ENCODE peak calls at places on chromosome 2, in five cellular contexts. U, Q, C, B and J are unnamed samples.

GRCh38 chr2:181250691-181251090 is 206.5 kb upstream of the ITGA4 start:
- DNase-seq in B (no peak), Q (no peak), U (no peak), C (no peak), J (no peak)

GRCh38 chr2:102044967-102045489 is 53.3 kb downstream of the IL1R2 start:
- DNase-seq in U (no peak), C (no peak), B (no peak), Q (no peak), J (no peak)

GRCh38 chr2:13669607-13670006 is 952.9 kb downstream of the TRIB2 start:
- DNase-seq in B (no peak), Q (no peak), U (no peak), C (no peak), J (no peak)

GRCh38 chr2:54208364-54209240 is 47.4 kb downstream of the TSPYL6 start:
- DNase-seq in B (peak), U (no peak), C (peak), Q (no peak), J (no peak)

GRCh38 chr2:144711084-144711483 is 191.2 kb upstream of the ZEB2 start:
- DNase-seq in Q (no peak), U (no peak), B (no peak), C (no peak), J (no peak)

GRCh38 chr2:26088038-26088643 is 54.3 kb downstream of the RAB10 start:
- DNase-seq in U (no peak), B (peak), C (peak), Q (no peak), J (peak)

GRCh38 chr2:9478526-9478925 is 4.2 kb downstream of the IAH1 start:
- DNase-seq in Q (no peak), B (no peak), U (no peak), C (no peak), J (no peak)

GRCh38 chr2:100786297-100786658 is 33.7 kb upstream of the NPAS2 start:
- DNase-seq in B (peak), Q (no peak), U (no peak), C (no peak), J (no peak)

GRCh38 chr2:192042126-192042525 is 152.6 kb downstream of the TMEFF2 start:
- DNase-seq in C (no peak), U (no peak), Q (no peak), B (no peak), J (no peak)

GRCh38 chr2:214410918-214411554 is at the start of gene VWC2L:
- DNase-seq in Q (no peak), U (peak), B (peak), C (peak), J (peak)

GRCh38 chr2:114919985-114920384 is 477.5 kb downstream of the DPP10 start:
- DNase-seq in C (no peak), B (no peak), U (no peak), Q (no peak), J (no peak)

GRCh38 chr2:104443137-104443536 is 410.8 kb upstream of the POU3F3 start:
- DNase-seq in B (no peak), C (no peak), Q (no peak), U (no peak), J (no peak)

GRCh38 chr2:230256735-230257332 is 31.3 kb downstream of the SP140 start:
- DNase-seq in B (no peak), Q (no peak), U (no peak), C (no peak), J (peak)

GRCh38 chr2:98872526-98872925 is 63.5 kb downstream of the CRACDL start:
- DNase-seq in Q (no peak), C (no peak), B (no peak), U (no peak), J (no peak)

GRCh38 chr2:70901235-70902066 is 34.2 kb upstream of the ATP6V1B1 start:
- DNase-seq in B (peak), U (peak), Q (no peak), C (no peak), J (peak)

GRCh38 chr2:63399171-63399570 is 189.1 kb downstream of the WDPCP start:
- DNase-seq in Q (no peak), C (no peak), U (no peak), B (no peak), J (no peak)

GRCh38 chr2:26558271-26559043 is 80.5 kb upstream of the OTOF start:
- DNase-seq in B (no peak), C (no peak), Q (no peak), U (peak), J (no peak)

GRCh38 chr2:159076233-159076632 is 107.8 kb downstream of the TANC1 start:
- DNase-seq in B (peak), Q (no peak), U (no peak), C (no peak), J (no peak)

GRCh38 chr2:187527262-187527661 is 27.0 kb downstream of the TFPI start:
- DNase-seq in B (no peak), C (peak), Q (no peak), U (no peak), J (no peak)

GRCh38 chr2:233325814-233326213 is 18.2 kb downstream of the SAG start:
- DNase-seq in C (no peak), B (no peak), Q (no peak), U (no peak), J (no peak)

GRCh38 chr2:8586397-8587051 is 95.3 kb upstream of the ID2 start:
- DNase-seq in B (no peak), Q (no peak), U (no peak), C (no peak), J (no peak)

GRCh38 chr2:99861376-99861760 is 281.0 kb downstream of the AFF3 start:
- DNase-seq in B (no peak), Q (no peak), C (no peak), U (no peak), J (peak)

GRCh38 chr2:9473985-9474360 is 378 bp upstream of the IAH1 start:
- DNase-seq in C (no peak), U (no peak), B (no peak), Q (no peak), J (peak)

GRCh38 chr2:219293736-219294201 is 14.6 kb downstream of the DNAJB2 start:
- DNase-seq in B (no peak), Q (no peak), U (no peak), C (no peak), J (peak)

DNA sequence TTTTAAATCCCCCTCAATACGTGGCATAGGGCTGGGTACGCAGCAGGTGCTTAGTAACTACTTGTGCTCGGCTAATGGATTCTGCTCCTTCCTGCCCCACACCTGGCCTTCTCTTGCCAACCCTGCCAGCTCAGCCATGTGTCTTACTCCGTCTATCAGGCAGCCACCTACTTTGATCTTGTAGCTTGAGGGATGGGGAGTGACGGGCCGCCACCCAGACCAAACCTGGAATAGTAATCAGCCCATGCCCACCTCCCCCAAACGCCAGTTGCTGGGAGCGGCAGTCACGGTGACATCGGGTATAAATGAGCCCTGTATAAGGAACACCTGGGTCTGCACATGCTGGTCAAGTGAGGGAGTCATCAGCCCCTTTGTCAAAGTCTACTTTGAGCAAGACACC is 106.8 kb upstream of the MCFD2 start:
- DNase-seq in C (no peak), B (no peak), Q (no peak), U (no peak), J (no peak)
- TF ChIP-seq CTCF in C (no peak), B (no peak), Q (no peak), U (no peak), J (no peak)

GRCh38 chr2:68744517-68744916 is 9.9 kb downstream of the ARHGAP25 start:
- DNase-seq in B (peak), Q (no peak), C (no peak), U (no peak), J (no peak)
- TF ChIP-seq CTCF in B (peak), Q (no peak), C (no peak), U (no peak), J (no peak)

GRCh38 chr2:240933048-240933965 is 27.2 kb downstream of the CROCC2 start:
- DNase-seq in C (no peak), B (no peak), Q (no peak), U (no peak), J (no peak)

GRCh38 chr2:240934701-240935100 is 28.6 kb downstream of the CROCC2 start:
- DNase-seq in B (no peak), U (no peak), C (no peak), Q (no peak), J (no peak)

GRCh38 chr2:240935101-240935876 is 29.2 kb downstream of the CROCC2 start:
- DNase-seq in Q (no peak), U (no peak), B (no peak), C (no peak), J (no peak)

GRCh38 chr2:240932724-240933047 is 26.6 kb downstream of the CROCC2 start:
- DNase-seq in Q (no peak), B (no peak), U (no peak), C (no peak), J (no peak)

GRCh38 chr2:240933966-240934700 is 28.0 kb downstream of the CROCC2 start:
- DNase-seq in B (no peak), U (no peak), Q (no peak), C (no peak), J (no peak)
- TF ChIP-seq CTCF in B (no peak), U (no peak), Q (no peak), C (no peak), J (no peak)

DNA sequence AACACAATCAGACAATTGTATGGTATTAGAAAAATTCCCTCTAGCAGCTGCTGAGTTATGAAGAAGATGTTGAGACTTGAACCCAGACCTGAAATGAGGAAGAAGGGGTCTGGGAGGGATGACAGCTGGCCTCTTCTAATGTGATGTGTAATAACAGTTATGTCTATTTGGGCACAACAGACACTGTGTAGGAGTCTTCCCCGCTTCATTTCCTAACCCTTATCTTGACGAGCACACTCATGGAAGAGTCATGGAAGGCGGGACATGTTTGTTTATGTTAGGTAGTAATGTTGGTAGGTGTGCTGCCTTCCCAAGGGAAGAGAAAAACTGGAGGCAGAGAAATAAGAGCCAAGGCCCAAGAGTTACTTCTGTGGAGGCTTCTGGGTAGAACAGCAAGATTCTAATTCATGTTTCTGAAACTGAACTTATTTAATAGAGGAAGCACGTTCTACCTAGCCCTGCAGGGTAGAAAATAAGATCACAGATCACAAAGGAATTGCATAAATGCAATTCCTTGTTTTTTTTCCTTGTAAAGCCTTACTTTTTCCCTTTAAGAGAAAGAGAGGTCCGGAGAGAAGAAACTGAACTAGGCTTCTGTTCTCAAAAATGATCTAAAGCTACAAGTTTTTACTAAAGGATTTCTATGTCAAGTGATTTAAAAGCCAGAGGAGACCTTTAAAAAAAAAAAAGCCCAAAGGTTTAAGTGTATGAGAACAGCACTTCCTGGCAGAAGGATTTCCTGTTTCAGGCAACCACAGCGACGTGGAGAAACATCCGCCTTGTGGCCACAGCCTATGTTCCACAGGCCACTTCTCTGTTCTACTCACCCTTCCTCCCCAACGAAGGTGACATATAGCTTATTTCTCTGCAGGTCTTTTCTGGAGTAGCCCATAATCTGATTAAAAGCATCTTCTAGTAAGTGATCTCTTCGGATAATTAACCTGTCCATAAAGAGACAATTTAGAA is 68.5 kb upstream of the STK17B start:
- DNase-seq in Q (no peak), B (peak), C (no peak), U (no peak), J (peak)
- TF ChIP-seq CTCF in Q (no peak), B (peak), C (no peak), U (no peak), J (peak)

GRCh38 chr2:127637725-127638252 is 8.2 kb upstream of the GPR17 start:
- DNase-seq in U (no peak), C (no peak), B (peak), Q (no peak), J (no peak)
- TF ChIP-seq CTCF in U (no peak), C (no peak), B (peak), Q (no peak), J (no peak)

GRCh38 chr2:12400543-12400942 is 316.2 kb upstream of the TRIB2 start:
- DNase-seq in C (no peak), B (no peak), Q (no peak), U (no peak), J (no peak)
- TF ChIP-seq CTCF in C (no peak), B (no peak), Q (no peak), U (no peak), J (no peak)

GRCh38 chr2:50786345-50786744 is 245.6 kb downstream of the NRXN1 start:
- DNase-seq in B (no peak), C (no peak), Q (no peak), U (no peak), J (no peak)
- TF ChIP-seq CTCF in B (no peak), C (no peak), Q (no peak), U (peak), J (no peak)